ENCODE peak calls at places on chromosome 11, in seven cellular contexts. L is fibroblast of lung, Y is adrenal gland, S is heart right ventricle, I is lower leg skin, K is AG04450, U is coronary artery. Z is an unnamed sample.

GRCh38 chr11:2474059-2474901 is 29.5 kb downstream of the KCNQ1 start:
- DNase-seq in L (no peak), Y (peak; percentile 64), S (no peak), I (peak; percentile 70), K (no peak), U (no peak), Z (no peak)

GRCh38 chr11:75241906-75242644 is 1.5 kb downstream of the TPBGL start:
- DNase-seq in L (no peak), Y (no peak), S (no peak), I (peak; percentile 82), K (no peak), U (no peak), Z (no peak)

GRCh38 chr11:112734207-112734606 is 227.0 kb upstream of the NCAM1 start:
- DNase-seq in L (peak; percentile 11), Y (no peak), S (no peak), I (peak; percentile 31), K (no peak), U (peak; percentile 16), Z (no peak)

GRCh38 chr11:9280655-9281301 is 15.6 kb upstream of the DENND5A start:
- DNase-seq in L (peak; percentile 81), Y (no peak), S (no peak), I (no peak), K (no peak), U (no peak), Z (peak; percentile 70)

GRCh38 chr11:96168623-96169022 is 174.4 kb downstream of the MAML2 start:
- DNase-seq in L (peak; percentile 97), Y (peak; percentile 51), S (no peak), I (no peak), K (peak; percentile 77), U (no peak), Z (no peak)

GRCh38 chr11:84775503-84775902 is 851.6 kb downstream of the DLG2 start:
- DNase-seq in L (no peak), Y (no peak), S (no peak), I (no peak), K (no peak), U (no peak), Z (no peak)

GRCh38 chr11:24932110-24933000 is 435.5 kb downstream of the LUZP2 start:
- DNase-seq in L (peak; percentile 7), Y (no peak), S (no peak), I (peak; percentile 79), K (no peak), U (no peak), Z (no peak)

GRCh38 chr11:118623291-118623655 is 15.9 kb downstream of the PHLDB1 start:
- DNase-seq in L (no peak), Y (peak; percentile 58), S (no peak), I (peak; percentile 91), K (no peak), U (no peak), Z (no peak)

GRCh38 chr11:86152006-86152862 is 83.3 kb upstream of the PICALM start:
- DNase-seq in L (no peak), Y (no peak), S (no peak), I (no peak), K (no peak), U (no peak), Z (no peak)

GRCh38 chr11:107858217-107859070 is at the start of gene SLC35F2:
- DNase-seq in L (peak; percentile 42), Y (peak; percentile 44), S (peak; percentile 60), I (peak; percentile 92), K (no peak), U (no peak), Z (peak; percentile 74)

GRCh38 chr11:47377571-47378010 is 756 bp downstream of the SPI1 start:
- DNase-seq in L (no peak), Y (no peak), S (no peak), I (no peak), K (no peak), U (no peak), Z (no peak)

GRCh38 chr11:72144807-72145565 is 9.5 kb downstream of the FOLR3 start:
- DNase-seq in L (peak; percentile 38), Y (no peak), S (no peak), I (no peak), K (peak; percentile 76), U (no peak), Z (no peak)

GRCh38 chr11:104700609-104701008 is 197.7 kb downstream of the CASP12 start:
- DNase-seq in L (peak; percentile 58), Y (no peak), S (no peak), I (no peak), K (peak; percentile 43), U (no peak), Z (no peak)

GRCh38 chr11:46672381-46672839 is 28.0 kb downstream of the ARHGAP1 start:
- DNase-seq in L (no peak), Y (no peak), S (no peak), I (no peak), K (no peak), U (no peak), Z (no peak)

GRCh38 chr11:2842876-2843275 is 42.7 kb downstream of the CDKN1C start:
- DNase-seq in L (no peak), Y (no peak), S (no peak), I (no peak), K (no peak), U (no peak), Z (no peak)

GRCh38 chr11:131246589-131247164 is 123.7 kb upstream of the NTM start:
- DNase-seq in L (no peak), Y (no peak), S (peak; percentile 41), I (no peak), K (no peak), U (no peak), Z (no peak)
- TF ChIP-seq CTCF in L (peak; percentile 33), Y (no peak), S (peak; percentile 55), I (no peak), K (peak; percentile 24), U (no peak), Z (peak; percentile 69)

GRCh38 chr11:18706330-18707243 is 8.0 kb downstream of the TMEM86A start:
- DNase-seq in L (peak; percentile 53), Y (peak; percentile 67), S (peak; percentile 49), I (peak; percentile 93), K (no peak), U (no peak), Z (peak; percentile 21)

GRCh38 chr11:18707811-18708340 is 9.3 kb downstream of the TMEM86A start:
- DNase-seq in L (no peak), Y (no peak), S (no peak), I (no peak), K (no peak), U (no peak), Z (no peak)

GRCh38 chr11:18704045-18704645 is 5.6 kb downstream of the TMEM86A start:
- DNase-seq in L (no peak), Y (no peak), S (no peak), I (no peak), K (no peak), U (no peak), Z (no peak)

GRCh38 chr11:18704698-18705097 is 6.1 kb downstream of the TMEM86A start:
- DNase-seq in L (no peak), Y (no peak), S (no peak), I (no peak), K (no peak), U (no peak), Z (no peak)

GRCh38 chr11:18705651-18706281 is 7.2 kb downstream of the TMEM86A start:
- DNase-seq in L (no peak), Y (peak; percentile 56), S (peak; percentile 42), I (no peak), K (no peak), U (no peak), Z (no peak)
- H3K4me3 ChIP-seq in L (peak overlapping the region; percentile 44), Y (no peak overlapping the region), S (peak overlapping the region; percentile 59), I (peak overlapping the region; percentile 10), K (peak overlapping the region; percentile 17), U (peak overlapping the region; percentile 89), Z (peak overlapping the region; percentile 14)

DNA sequence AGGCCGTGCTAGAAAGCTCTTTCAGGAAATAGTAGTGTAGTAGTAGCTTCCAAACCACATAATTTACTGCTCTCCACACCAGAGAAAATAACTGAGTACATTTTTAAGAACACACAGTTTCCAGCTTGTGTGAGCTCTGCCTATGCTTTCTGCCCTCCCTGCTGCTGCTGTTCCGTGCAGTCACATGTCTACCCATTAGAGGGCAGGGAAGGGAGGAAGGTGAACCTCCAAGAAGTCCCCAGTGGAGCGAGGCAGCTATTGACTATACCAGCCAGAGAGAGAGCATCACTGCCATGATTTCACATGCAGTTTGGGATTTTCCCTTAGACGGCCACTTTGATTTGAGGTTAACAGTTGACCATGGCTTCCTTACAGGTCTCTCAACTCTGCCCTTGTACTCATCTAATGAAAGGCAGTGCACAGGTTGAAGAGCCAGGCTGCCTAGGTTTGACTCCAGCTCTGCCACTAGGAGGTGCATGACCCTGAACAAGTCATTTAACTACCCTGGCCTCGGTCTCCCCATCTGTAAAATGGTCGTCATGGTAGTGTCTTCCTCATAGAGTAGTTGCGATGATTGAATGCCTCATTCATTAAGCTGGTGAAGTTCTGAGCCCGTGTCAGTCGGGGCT is 19.7 kb upstream of the CTTN start:
- DNase-seq in L (no peak), Y (no peak), S (no peak), I (peak; percentile 32), K (no peak), U (no peak), Z (no peak)
- TF ChIP-seq CTCF in L (peak; percentile 12), Y (no peak), S (no peak), I (no peak), K (peak; percentile 27), U (no peak), Z (peak; percentile 17)

GRCh38 chr11:126546191-126546590 is 190.7 kb downstream of the ST3GAL4 start:
- DNase-seq in L (no peak), Y (no peak), S (no peak), I (no peak), K (no peak), U (no peak), Z (no peak)

GRCh38 chr11:126548576-126549272 is 193.2 kb downstream of the ST3GAL4 start:
- DNase-seq in L (no peak), Y (no peak), S (no peak), I (no peak), K (no peak), U (no peak), Z (no peak)

GRCh38 chr11:126547161-126547560 is 191.7 kb downstream of the ST3GAL4 start:
- DNase-seq in L (peak; percentile 38), Y (no peak), S (no peak), I (no peak), K (peak; percentile 16), U (no peak), Z (no peak)

GRCh38 chr11:126546694-126547093 is 191.2 kb downstream of the ST3GAL4 start:
- DNase-seq in L (no peak), Y (no peak), S (no peak), I (no peak), K (no peak), U (no peak), Z (no peak)

GRCh38 chr11:126547691-126548090 is 192.2 kb downstream of the ST3GAL4 start:
- DNase-seq in L (no peak), Y (no peak), S (no peak), I (no peak), K (no peak), U (no peak), Z (no peak)
- H3K4me3 ChIP-seq in L (no peak overlapping the region), Y (no peak overlapping the region), S (no peak overlapping the region), I (no peak overlapping the region), K (no peak overlapping the region), U (no peak overlapping the region), Z (no peak overlapping the region)

DNA sequence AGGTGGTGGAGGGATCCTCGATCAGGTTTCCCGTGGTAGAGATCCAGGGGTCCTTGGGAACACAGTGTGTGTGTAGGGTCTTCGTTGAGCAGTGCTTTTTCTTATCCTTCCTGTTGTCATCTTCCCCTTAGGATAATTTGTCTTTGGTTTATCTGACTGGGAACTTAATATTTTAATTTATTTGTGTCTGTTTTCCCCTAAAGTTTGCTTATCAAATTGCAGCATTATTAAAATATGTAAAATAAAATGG is 433 bp downstream of the RBM7 start:
- DNase-seq in L (no peak), Y (no peak), S (no peak), I (no peak), K (no peak), U (no peak), Z (no peak)
- TF ChIP-seq CTCF in L (no peak), Y (no peak), S (no peak), I (no peak), K (no peak), U (no peak), Z (no peak)